ENCODE peak calls at places on chromosomes 2 and 18, in four cellular contexts. H, L, T and R are unnamed samples.

GRCh38 chr2:10790228-10790973 is 22.2 kb downstream of the PDIA6 start:
- DNase-seq in T (no peak), H (no peak), L (no peak), R (no peak)

GRCh38 chr2:207905546-207905945 is 119.8 kb downstream of the PLEKHM3 start:
- DNase-seq in T (no peak), L (no peak), H (no peak), R (no peak)

GRCh38 chr2:62653582-62654422 is 51.7 kb upstream of the EHBP1 start:
- DNase-seq in L (no peak), T (no peak), H (no peak), R (no peak)

GRCh38 chr18:62682396-62682795 is 32.9 kb upstream of the PHLPP1 start:
- DNase-seq in H (no peak), T (no peak), L (no peak), R (no peak)

GRCh38 chr2:30894498-30895119 is 87.4 kb upstream of the CAPN13 start:
- DNase-seq in H (no peak), T (no peak), L (no peak), R (no peak)

GRCh38 chr18:75727479-75727878 is 300.0 kb upstream of the SMIM21 start:
- DNase-seq in T (peak), L (no peak), H (peak), R (no peak)

GRCh38 chr2:172662099-172662498 is 73.5 kb upstream of the RAPGEF4 start:
- DNase-seq in T (no peak), L (no peak), H (no peak), R (no peak)

GRCh38 chr2:223612501-223612900 is 10.3 kb upstream of the SCG2 start:
- DNase-seq in L (no peak), H (no peak), T (no peak), R (no peak)

GRCh38 chr18:68397241-68398035 is 317.5 kb downstream of the TMX3 start:
- DNase-seq in L (no peak), H (no peak), T (no peak), R (no peak)

GRCh38 chr18:27839141-27839540 is 337.8 kb downstream of the CDH2 start:
- DNase-seq in H (no peak), T (no peak), L (peak), R (peak)

GRCh38 chr2:76895469-76895868 is 626.7 kb downstream of the LRRTM4 start:
- DNase-seq in L (no peak), H (no peak), T (no peak), R (no peak)